ENCODE peak calls at places on chromosomes 7 and 10, in six cellular contexts. G is OCI-LY7, U is A673, T is mucosa of descending colon, J is HCT116, N is stomach. L is an unnamed sample.

GRCh38 chr7:107212719-107213118 is 43.9 kb downstream of the HBP1 start:
- DNase-seq in G (no peak), U (no peak), T (no peak), J (no peak), N (no peak), L (no peak)

GRCh38 chr7:44184221-44184873 is 4.9 kb downstream of the GCK start:
- DNase-seq in G (no peak), U (peak; percentile 19), T (no peak), J (peak; percentile 78), N (no peak), L (no peak)

GRCh38 chr7:68314208-68314607 is 1284.1 kb upstream of the AUTS2 start:
- DNase-seq in G (no peak), U (no peak), T (no peak), J (no peak), N (no peak), L (no peak)

GRCh38 chr10:88979153-88979562 is 11.4 kb upstream of the FAS start:
- DNase-seq in G (no peak), U (peak; percentile 68), T (no peak), J (no peak), N (no peak), L (no peak)

GRCh38 chr10:122856902-122857301 is 11.2 kb upstream of the CUZD1 start:
- DNase-seq in G (no peak), U (no peak), T (no peak), J (no peak), N (no peak), L (no peak)

GRCh38 chr7:34123316-34123715 is 218.0 kb downstream of the BMPER start:
- DNase-seq in G (no peak), U (no peak), T (no peak), J (no peak), N (no peak), L (no peak)

GRCh38 chr10:76356557-76356956 is 925.1 kb downstream of the LRMDA start:
- DNase-seq in G (no peak), U (no peak), T (no peak), J (no peak), N (no peak), L (no peak)

GRCh38 chr10:16016688-16017087 is 156.4 kb upstream of the MINDY3 start:
- DNase-seq in G (no peak), U (no peak), T (no peak), J (no peak), N (peak; percentile 27), L (no peak)

GRCh38 chr7:96219382-96220130 is 102.3 kb downstream of the SLC25A13 start:
- DNase-seq in G (no peak), U (no peak), T (no peak), J (peak; percentile 22), N (no peak), L (no peak)

GRCh38 chr10:9222917-9223316 is 1168.4 kb downstream of the GATA3 start:
- DNase-seq in G (no peak), U (no peak), T (no peak), J (no peak), N (no peak), L (no peak)

GRCh38 chr10:110395350-110396283 is 90.9 kb upstream of the SMNDC1 start:
- DNase-seq in G (no peak), U (no peak), T (peak; percentile 71), J (peak; percentile 96), N (peak; percentile 74), L (peak; percentile 92)

DNA sequence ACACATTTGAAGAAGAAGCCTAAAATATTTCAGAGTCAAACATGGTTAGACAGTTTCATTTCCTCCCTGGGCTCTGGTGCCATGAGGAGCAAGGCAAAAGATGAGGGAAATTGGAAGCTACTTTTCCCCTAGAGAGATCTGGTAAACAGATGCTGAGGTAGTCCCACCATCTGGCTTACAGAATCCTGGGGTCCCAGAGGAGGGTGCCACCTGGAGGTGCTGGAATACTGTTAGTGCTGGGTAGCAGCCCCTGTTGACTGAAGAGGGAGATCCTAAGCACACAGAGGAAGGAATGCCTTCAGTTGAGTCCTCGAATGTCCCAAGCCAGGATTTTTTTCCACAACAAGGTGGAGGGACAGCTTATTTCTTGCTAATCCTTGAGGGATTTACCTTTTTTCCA is 160.1 kb downstream of the FZD1 start:
- DNase-seq in G (no peak), U (peak; percentile 25), T (no peak), J (no peak), N (no peak), L (no peak)
- TF ChIP-seq CTCF in G (peak; percentile 25), U (no peak), T (no peak), J (peak; percentile 3), N (no peak), L (no peak)

GRCh38 chr10:62244088-62244487 is 24.6 kb downstream of the RTKN2 start:
- DNase-seq in G (peak; percentile 48), U (no peak), T (no peak), J (no peak), N (no peak), L (no peak)

GRCh38 chr10:62243647-62243997 is 25.0 kb downstream of the RTKN2 start:
- DNase-seq in G (peak; percentile 18), U (no peak), T (no peak), J (no peak), N (no peak), L (peak; percentile 32)

GRCh38 chr10:62248465-62248864 is 20.2 kb downstream of the RTKN2 start:
- DNase-seq in G (peak; percentile 23), U (peak; percentile 54), T (no peak), J (no peak), N (no peak), L (no peak)

GRCh38 chr10:62249974-62250373 is 18.7 kb downstream of the RTKN2 start:
- DNase-seq in G (no peak), U (no peak), T (no peak), J (no peak), N (no peak), L (no peak)

DNA sequence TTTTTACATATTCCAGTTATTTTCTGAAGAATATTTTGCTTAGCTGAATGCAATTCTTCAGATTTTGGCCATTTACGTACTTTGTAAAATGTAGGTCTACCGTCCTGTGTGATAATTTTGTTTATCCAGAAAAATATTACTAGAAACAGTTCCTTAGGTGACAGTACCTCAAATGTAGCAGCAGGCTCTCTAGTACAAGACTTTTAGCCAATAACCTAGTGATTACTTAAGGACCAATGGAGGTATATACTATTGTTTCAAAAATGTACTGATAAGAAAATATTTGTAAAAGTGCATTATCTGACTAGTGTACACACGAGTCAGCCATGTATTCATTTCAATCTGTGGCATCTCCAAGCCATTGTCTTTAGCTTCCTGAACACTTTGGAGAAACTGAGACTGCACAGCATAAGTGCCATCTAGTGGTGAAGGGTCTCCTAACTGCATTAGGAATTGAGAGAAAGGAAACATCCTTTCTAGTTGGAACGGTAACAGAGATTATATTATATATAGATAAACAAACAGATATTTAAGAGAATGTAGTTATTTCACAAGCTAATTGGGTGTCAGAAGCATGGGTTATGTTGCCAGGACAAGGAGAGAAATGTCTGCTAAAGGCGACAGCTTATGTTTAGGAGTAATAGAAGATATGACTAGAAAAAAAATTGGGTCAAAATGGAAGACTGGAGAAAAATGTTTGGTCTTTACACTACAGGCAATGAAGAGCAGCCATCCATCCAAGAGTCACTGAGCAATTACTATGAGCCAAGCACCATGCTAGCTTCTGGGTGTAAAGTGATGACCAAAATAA is 23.7 kb downstream of the RTKN2 start:
- DNase-seq in G (peak; percentile 86), U (peak; percentile 91), T (no peak), J (peak; percentile 53), N (no peak), L (peak; percentile 81)
- H3K4me3 ChIP-seq in G (no peak overlapping the region), U (peak overlapping the region; percentile 29), T (no peak overlapping the region), J (no peak overlapping the region), N (no peak overlapping the region), L (no peak overlapping the region)

GRCh38 chr10:42428534-42428933 is 209.8 kb downstream of the ZNF33B start:
- DNase-seq in G (peak; percentile 16), U (peak; percentile 12), T (no peak), J (peak; percentile 3), N (no peak), L (no peak)

GRCh38 chr10:42431095-42431494 is 207.3 kb downstream of the ZNF33B start:
- DNase-seq in G (no peak), U (no peak), T (no peak), J (no peak), N (no peak), L (no peak)
- TF ChIP-seq CTCF in G (no peak), U (no peak), T (no peak), J (no peak), N (no peak), L (no peak)

GRCh38 chr7:157612664-157613561 is 276.1 kb downstream of the DNAJB6 start:
- DNase-seq in G (no peak), U (peak; percentile 63), T (peak; percentile 77), J (no peak), N (peak; percentile 40), L (no peak)
- H3K4me3 ChIP-seq in G (no peak overlapping the region), U (peak overlapping the region; percentile 47), T (peak overlapping the region; percentile 9), J (no peak overlapping the region), N (peak overlapping the region; percentile 52), L (no peak overlapping the region)

DNA sequence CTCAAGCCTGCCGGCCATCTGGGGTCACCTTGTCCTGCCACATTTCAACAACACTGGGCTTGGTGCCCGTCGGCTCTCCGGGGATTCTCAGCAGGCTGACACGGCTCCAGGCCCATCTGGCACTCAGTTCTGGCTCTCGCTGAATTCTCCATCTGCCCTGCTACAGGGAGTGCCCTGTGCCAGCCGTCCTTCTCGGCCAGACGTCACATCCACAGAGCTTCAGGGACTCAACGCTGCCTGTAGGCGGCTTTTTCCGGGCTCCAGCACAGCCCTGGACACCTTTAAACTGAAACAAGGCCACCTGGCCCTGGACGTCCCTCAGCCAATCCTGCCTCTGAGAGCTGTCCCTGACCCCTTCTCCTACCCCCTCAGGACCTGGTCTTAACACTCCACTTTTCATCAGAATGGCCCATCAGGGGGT is 43.0 kb downstream of the TMEM130 start:
- DNase-seq in G (no peak), U (no peak), T (no peak), J (no peak), N (peak; percentile 67), L (no peak)
- TF ChIP-seq CTCF in G (no peak), U (no peak), T (no peak), J (no peak), N (no peak), L (no peak)

GRCh38 chr7:116673504-116673865 is 1.5 kb downstream of the MET start:
- DNase-seq in G (no peak), U (no peak), T (no peak), J (no peak), N (no peak), L (no peak)

GRCh38 chr7:116671681-116672595 is at the start of gene MET:
- DNase-seq in G (no peak), U (peak; percentile 82), T (peak; percentile 85), J (peak; percentile 84), N (peak; percentile 84), L (peak; percentile 78)

GRCh38 chr7:116674508-116675173 is 2.6 kb downstream of the MET start:
- DNase-seq in G (no peak), U (no peak), T (no peak), J (no peak), N (no peak), L (no peak)

GRCh38 chr7:116671111-116671510 is 885 bp upstream of the MET start:
- DNase-seq in G (no peak), U (no peak), T (no peak), J (no peak), N (no peak), L (no peak)

GRCh38 chr7:116672596-116673503 is 854 bp downstream of the MET start:
- DNase-seq in G (no peak), U (no peak), T (no peak), J (no peak), N (peak; percentile 34), L (no peak)
- H3K4me3 ChIP-seq in G (no peak overlapping the region), U (peak overlapping the region; percentile 64), T (peak overlapping the region; percentile 35), J (peak overlapping the region; percentile 86), N (peak overlapping the region; percentile 65), L (no peak overlapping the region)

GRCh38 chr10:74329873-74330272 is 178.9 kb downstream of the ADK start:
- DNase-seq in G (no peak), U (no peak), T (no peak), J (no peak), N (no peak), L (no peak)
- TF ChIP-seq CTCF in G (no peak), U (no peak), T (no peak), J (no peak), N (no peak), L (no peak)